ENCODE peak calls at places on chromosomes 5 and 9, in seven cellular contexts. N, W, T, A, C, L and Z are unnamed samples.
A peak's percentile ranks its signal among the peaks of the same experiment; 100 is the strongest.

GRCh38 chr9:96218821-96219614 is 83.0 kb downstream of the HSD17B3 start:
- DNase-seq in N (peak; percentile 16), W (peak; percentile 78), T (no peak), A (peak; percentile 50), C (no peak), L (no peak), Z (no peak)

GRCh38 chr5:77292026-77292757 is 81.7 kb downstream of the PDE8B start:
- DNase-seq in N (no peak), W (no peak), T (no peak), A (no peak), C (no peak), L (no peak), Z (no peak)

GRCh38 chr5:61277190-61277589 is 54.9 kb upstream of the ZSWIM6 start:
- DNase-seq in N (no peak), W (no peak), T (no peak), A (no peak), C (no peak), L (no peak), Z (no peak)

GRCh38 chr5:76544268-76544926 is 78.8 kb downstream of the F2RL2 start:
- DNase-seq in N (peak; percentile 73), W (no peak), T (peak; percentile 31), A (peak; percentile 49), C (no peak), L (peak; percentile 44), Z (peak; percentile 70)

GRCh38 chr9:38041564-38042267 is 27.3 kb downstream of the SHB start:
- DNase-seq in N (no peak), W (no peak), T (no peak), A (no peak), C (no peak), L (no peak), Z (no peak)

GRCh38 chr5:83942155-83942554 is 221.5 kb upstream of the HAPLN1 start:
- DNase-seq in N (no peak), W (no peak), T (no peak), A (no peak), C (no peak), L (no peak), Z (no peak)

GRCh38 chr9:93081931-93082330 is 14.1 kb upstream of the CARD19 start:
- DNase-seq in N (no peak), W (no peak), T (no peak), A (no peak), C (no peak), L (no peak), Z (no peak)

GRCh38 chr5:166625210-166625865 is 1666.1 kb upstream of the WWC1 start:
- DNase-seq in N (no peak), W (no peak), T (no peak), A (no peak), C (no peak), L (no peak), Z (no peak)

GRCh38 chr5:2872676-2873075 is 121.2 kb upstream of the IRX2 start:
- DNase-seq in N (no peak), W (no peak), T (no peak), A (no peak), C (no peak), L (no peak), Z (no peak)

DNA sequence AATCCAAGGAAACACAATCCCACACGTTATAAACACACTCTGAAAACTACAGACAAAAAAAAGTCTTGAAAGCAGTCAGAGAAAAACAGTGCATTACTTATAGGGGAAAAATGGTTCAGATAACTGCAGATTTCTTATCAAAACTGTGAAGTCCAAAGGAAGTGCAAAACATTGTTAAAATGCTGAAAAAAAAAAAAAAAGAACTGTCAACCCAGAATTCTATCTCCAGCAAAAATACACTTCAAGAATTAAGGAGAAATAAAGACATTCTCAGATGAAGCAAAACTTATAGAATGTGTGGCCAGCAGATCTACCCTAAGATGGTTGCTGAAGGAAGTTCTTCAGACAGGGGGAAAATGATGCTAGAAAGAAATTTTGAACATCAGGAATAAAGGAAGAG is 40.4 kb downstream of the ADAMTS2 start:
- DNase-seq in N (no peak), W (no peak), T (no peak), A (no peak), C (no peak), L (no peak), Z (no peak)
- H3K4me3 ChIP-seq in N (no peak overlapping the region), W (no peak overlapping the region), T (no peak overlapping the region), A (no peak overlapping the region), C (no peak overlapping the region), L (no peak overlapping the region), Z (no peak overlapping the region)

DNA sequence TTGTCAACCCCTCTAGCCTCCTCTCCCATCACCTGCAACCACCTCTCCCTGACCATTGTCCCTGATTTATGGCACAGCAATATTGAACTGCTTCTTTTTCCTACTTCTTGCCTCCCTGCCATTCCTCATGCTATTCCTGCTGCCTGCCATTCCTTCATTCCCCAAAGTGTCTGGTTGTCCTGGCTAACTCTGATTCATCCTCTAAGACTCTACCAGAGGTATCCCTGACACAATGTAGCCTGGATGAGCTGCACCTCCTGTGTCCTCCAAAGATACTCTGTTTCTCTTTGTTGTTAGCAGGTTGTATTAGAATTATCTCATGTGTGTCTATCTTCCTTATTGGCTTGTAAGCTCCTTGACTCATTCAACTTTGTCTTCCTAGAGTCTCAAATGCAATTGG is 53.5 kb upstream of the PTPN3 start:
- DNase-seq in N (no peak), W (no peak), T (no peak), A (no peak), C (no peak), L (no peak), Z (no peak)
- H3K4me1 ChIP-seq in N (no peaks in the 10 kb centered on the region), W (peaks cover 18% of the 10 kb centered on the region), T (no peaks in the 10 kb centered on the region), A (peaks cover 12% of the 10 kb centered on the region), C (no peaks in the 10 kb centered on the region), L (no peaks in the 10 kb centered on the region), Z (no peaks in the 10 kb centered on the region)

DNA sequence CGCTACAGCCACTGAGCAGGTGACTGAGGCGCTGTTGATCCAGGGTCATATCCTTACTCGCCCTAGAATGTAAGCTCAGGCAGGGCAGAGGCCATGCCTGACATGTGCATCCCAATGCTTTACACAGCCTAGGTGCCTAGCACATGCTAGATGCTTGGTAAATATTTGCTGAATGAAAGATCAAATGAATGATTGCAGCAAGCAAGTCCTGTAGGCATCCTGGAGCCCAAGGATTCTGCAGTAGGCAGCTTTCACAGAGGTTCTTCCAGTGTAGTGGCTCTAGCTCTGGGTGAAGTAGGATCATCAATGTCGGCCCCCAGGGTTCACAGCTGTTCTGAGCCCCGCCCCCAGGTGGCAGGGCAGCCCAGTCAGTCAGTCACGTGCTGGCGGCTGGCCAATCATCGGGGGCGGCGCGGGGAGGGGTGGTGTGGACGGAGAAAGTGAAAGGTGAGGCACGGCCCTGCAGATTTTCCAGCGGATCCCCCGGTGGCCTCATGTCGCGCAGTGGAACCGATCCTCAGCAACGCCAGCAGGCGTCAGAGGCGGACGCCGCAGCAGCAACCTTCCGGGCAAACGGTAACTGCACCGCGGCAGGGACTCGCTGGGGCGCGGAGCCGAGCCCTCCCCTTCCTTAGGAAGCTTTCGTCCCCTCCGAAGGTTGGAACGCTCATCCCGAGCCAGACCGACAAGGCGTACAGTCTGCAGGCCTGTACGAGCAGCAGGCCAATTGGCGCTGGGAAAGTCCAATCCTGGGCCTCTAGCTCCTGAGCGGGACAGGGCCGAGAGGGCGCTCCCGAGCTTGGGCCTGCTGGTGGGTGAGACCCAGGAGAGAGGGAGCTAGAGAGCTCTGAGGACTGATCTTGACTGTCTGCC is at the start of gene GALT:
- DNase-seq in N (peak; percentile 94), W (peak; percentile 98), T (peak; percentile 65), A (peak; percentile 98), C (peak; percentile 99), L (peak; percentile 97), Z (peak; percentile 98)
- TF ChIP-seq POLR2A in N (peak; percentile 75), W (no peak), T (peak; percentile 85), A (peak; percentile 93), C (peak; percentile 59), L (peak; percentile 61), Z (peak; percentile 74)

DNA sequence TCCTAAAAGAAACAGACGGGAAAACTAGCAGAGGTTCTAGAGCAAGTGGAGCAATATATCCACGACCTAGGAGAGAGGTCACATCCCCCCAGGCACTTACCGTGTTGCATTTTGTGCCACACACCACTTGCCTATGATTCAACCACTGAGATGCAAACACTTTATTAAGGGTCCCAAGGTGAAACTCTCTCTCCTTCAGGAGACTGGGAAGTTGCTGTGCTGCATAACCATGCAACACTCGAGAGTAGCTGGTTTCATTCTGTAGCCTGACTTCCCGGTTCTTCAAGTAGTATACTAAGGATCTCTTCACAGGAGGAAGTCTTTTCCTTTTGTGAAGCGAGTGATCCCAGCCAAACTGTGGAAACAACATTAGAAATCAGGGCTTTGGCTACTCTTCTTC is 1.6 kb downstream of the DCAF12 start:
- DNase-seq in N (no peak), W (no peak), T (no peak), A (no peak), C (no peak), L (no peak), Z (no peak)
- H3K4me3 ChIP-seq in N (no peak overlapping the region), W (peak overlapping the region; percentile 93), T (peak overlapping the region; percentile 85), A (peak overlapping the region; percentile 54), C (peak overlapping the region; percentile 85), L (peak overlapping the region; percentile 69), Z (peak overlapping the region; percentile 60)

GRCh38 chr9:81377310-81377709 is 312.0 kb downstream of the TLE1 start:
- DNase-seq in N (no peak), W (no peak), T (no peak), A (no peak), C (no peak), L (no peak), Z (no peak)

GRCh38 chr9:81373294-81373693 is 316.1 kb downstream of the TLE1 start:
- DNase-seq in N (no peak), W (no peak), T (no peak), A (no peak), C (no peak), L (no peak), Z (no peak)

GRCh38 chr9:81374881-81375280 is 314.5 kb downstream of the TLE1 start:
- DNase-seq in N (no peak), W (no peak), T (no peak), A (no peak), C (no peak), L (no peak), Z (no peak)

GRCh38 chr9:81374459-81374858 is 314.9 kb downstream of the TLE1 start:
- DNase-seq in N (no peak), W (no peak), T (no peak), A (no peak), C (no peak), L (no peak), Z (no peak)

GRCh38 chr9:81375461-81376100 is 313.8 kb downstream of the TLE1 start:
- DNase-seq in N (no peak), W (no peak), T (no peak), A (no peak), C (no peak), L (no peak), Z (no peak)
- H3K4me1 ChIP-seq in N (no peaks in the 10 kb centered on the region), W (peaks cover 13% of the 10 kb centered on the region), T (no peaks in the 10 kb centered on the region), A (no peaks in the 10 kb centered on the region), C (no peaks in the 10 kb centered on the region), L (no peaks in the 10 kb centered on the region), Z (no peaks in the 10 kb centered on the region)

DNA sequence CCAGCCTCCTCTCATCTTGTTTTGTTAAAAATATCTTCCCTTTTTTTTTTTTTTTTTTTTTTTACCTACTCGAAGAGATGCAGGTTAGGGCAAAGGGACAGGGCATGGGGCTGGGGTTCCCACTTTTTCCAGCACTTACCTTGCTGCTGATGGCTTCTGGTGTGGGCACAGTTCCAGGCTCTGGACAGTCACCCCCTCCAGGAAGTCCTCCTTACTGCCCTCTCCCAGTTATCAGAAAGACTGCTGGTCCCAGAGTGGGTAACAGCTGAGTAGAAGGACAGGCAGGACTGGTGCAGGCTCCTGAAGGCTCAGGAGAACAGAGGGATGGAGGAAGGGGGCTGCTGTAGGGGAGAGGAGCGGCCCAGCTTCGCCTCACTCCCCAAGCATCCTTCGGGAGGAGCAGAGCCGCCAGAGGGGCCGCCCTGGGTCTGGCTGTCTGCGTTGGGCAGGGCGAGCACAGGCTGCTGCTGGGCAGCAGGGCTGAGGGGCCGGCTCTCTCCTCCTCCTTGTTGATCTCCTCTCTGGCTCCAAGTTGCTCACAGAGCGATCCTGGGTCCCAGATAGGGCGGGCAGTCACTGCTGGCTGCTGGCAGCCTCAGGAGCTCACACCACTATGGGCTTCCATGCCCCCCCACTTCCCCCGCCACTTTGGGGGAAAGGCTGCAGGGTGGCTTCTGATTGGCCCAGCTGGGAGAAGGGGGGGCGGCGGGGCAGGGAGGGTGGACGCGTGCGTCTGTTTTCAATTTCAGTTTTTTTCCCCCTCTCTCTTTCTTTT is at the start of gene PDGFRB:
- DNase-seq in N (peak; percentile 48), W (peak; percentile 95), T (no peak), A (peak; percentile 57), C (peak; percentile 94), L (no peak), Z (peak; percentile 82)
- TF ChIP-seq POLR2A in N (peak; percentile 45), W (peak; percentile 65), T (no peak), A (peak; percentile 33), C (peak; percentile 90), L (no peak), Z (peak; percentile 48)